ENCODE peak calls at places on chromosomes 16 and 17, in four cellular contexts. One of them, this sample, is unnamed.
A peak's percentile ranks its signal among the peaks of the same experiment; 100 is the strongest.

GRCh38 chr17:6498356-6498755 is 54.1 kb downstream of the PIMREG start:
- DNase-seq in brain microvascular endothelial cell: no peak
- DNase-seq in HL-60: no peak
- DNase-seq in tibial artery: no peak
- DNase-seq in this sample: peak; percentile 45

GRCh38 chr16:86367291-86368072 is 142.8 kb upstream of the FOXF1 start:
- DNase-seq in brain microvascular endothelial cell: no peak
- DNase-seq in HL-60: no peak
- DNase-seq in tibial artery: no peak
- DNase-seq in this sample: no peak

GRCh38 chr16:28905229-28905754 is 19.7 kb downstream of the RABEP2 start:
- DNase-seq in brain microvascular endothelial cell: no peak
- DNase-seq in HL-60: no peak
- DNase-seq in tibial artery: no peak
- DNase-seq in this sample: no peak

GRCh38 chr16:77300232-77300631 is 101.0 kb downstream of the SYCE1L start:
- DNase-seq in brain microvascular endothelial cell: no peak
- DNase-seq in HL-60: no peak
- DNase-seq in tibial artery: no peak
- DNase-seq in this sample: no peak

GRCh38 chr17:66934040-66934439 is 30.5 kb upstream of the CACNG4 start:
- DNase-seq in brain microvascular endothelial cell: no peak
- DNase-seq in HL-60: no peak
- DNase-seq in tibial artery: no peak
- DNase-seq in this sample: no peak

GRCh38 chr16:53282328-53282727 is 151.9 kb upstream of the RBL2 start:
- DNase-seq in brain microvascular endothelial cell: no peak
- DNase-seq in HL-60: no peak
- DNase-seq in tibial artery: no peak
- DNase-seq in this sample: no peak

GRCh38 chr17:48051706-48052486 is 3.7 kb downstream of the NFE2L1 start:
- DNase-seq in brain microvascular endothelial cell: peak; percentile 95
- DNase-seq in HL-60: no peak
- DNase-seq in tibial artery: peak; percentile 81
- DNase-seq in this sample: no peak

GRCh38 chr16:12519986-12520385 is 283.7 kb downstream of the CPPED1 start:
- DNase-seq in brain microvascular endothelial cell: no peak
- DNase-seq in HL-60: no peak
- DNase-seq in tibial artery: no peak
- DNase-seq in this sample: no peak

GRCh38 chr17:37502009-37502936 is 12.6 kb downstream of the DUSP14 start:
- DNase-seq in brain microvascular endothelial cell: no peak
- DNase-seq in HL-60: no peak
- DNase-seq in tibial artery: no peak
- DNase-seq in this sample: no peak

GRCh38 chr17:61384384-61385090 is 15.1 kb upstream of the TBX2 start:
- DNase-seq in brain microvascular endothelial cell: no peak
- DNase-seq in HL-60: no peak
- DNase-seq in tibial artery: no peak
- DNase-seq in this sample: no peak
- TF ChIP-seq CTCF in brain microvascular endothelial cell: no peak
- TF ChIP-seq CTCF in HL-60: no peak
- TF ChIP-seq CTCF in tibial artery: no peak
- TF ChIP-seq CTCF in this sample: no peak

GRCh38 chr16:56558024-56558747 is 6.7 kb upstream of the MT4 start:
- DNase-seq in brain microvascular endothelial cell: peak; percentile 36
- DNase-seq in HL-60: no peak
- DNase-seq in tibial artery: no peak
- DNase-seq in this sample: no peak
- H3K4me3 ChIP-seq in brain microvascular endothelial cell: no peak overlapping the region
- H3K4me3 ChIP-seq in HL-60: no peak overlapping the region
- H3K4me3 ChIP-seq in tibial artery: no peak overlapping the region
- H3K4me3 ChIP-seq in this sample: no peak overlapping the region

GRCh38 chr16:88923450-88923849 is 53.6 kb downstream of the CBFA2T3 start:
- DNase-seq in brain microvascular endothelial cell: no peak
- DNase-seq in HL-60: no peak
- DNase-seq in tibial artery: no peak
- DNase-seq in this sample: no peak

GRCh38 chr16:88922114-88922825 is 54.7 kb downstream of the CBFA2T3 start:
- DNase-seq in brain microvascular endothelial cell: peak; percentile 13
- DNase-seq in HL-60: no peak
- DNase-seq in tibial artery: peak; percentile 76
- DNase-seq in this sample: no peak

GRCh38 chr16:88921603-88921995 is 55.1 kb upstream of the PABPN1L start:
- DNase-seq in brain microvascular endothelial cell: no peak
- DNase-seq in HL-60: no peak
- DNase-seq in tibial artery: no peak
- DNase-seq in this sample: no peak

GRCh38 chr16:88922826-88923410 is 54.1 kb downstream of the CBFA2T3 start:
- DNase-seq in brain microvascular endothelial cell: no peak
- DNase-seq in HL-60: no peak
- DNase-seq in tibial artery: no peak
- DNase-seq in this sample: no peak

GRCh38 chr16:88920618-88921602 is 54.5 kb upstream of the PABPN1L start:
- DNase-seq in brain microvascular endothelial cell: no peak
- DNase-seq in HL-60: no peak
- DNase-seq in tibial artery: peak; percentile 65
- DNase-seq in this sample: no peak
- H3K27ac ChIP-seq in brain microvascular endothelial cell: no peak overlapping the region
- H3K27ac ChIP-seq in HL-60: no peak overlapping the region
- H3K27ac ChIP-seq in tibial artery: no peak overlapping the region
- H3K27ac ChIP-seq in this sample: peak overlapping the region; percentile 64

DNA sequence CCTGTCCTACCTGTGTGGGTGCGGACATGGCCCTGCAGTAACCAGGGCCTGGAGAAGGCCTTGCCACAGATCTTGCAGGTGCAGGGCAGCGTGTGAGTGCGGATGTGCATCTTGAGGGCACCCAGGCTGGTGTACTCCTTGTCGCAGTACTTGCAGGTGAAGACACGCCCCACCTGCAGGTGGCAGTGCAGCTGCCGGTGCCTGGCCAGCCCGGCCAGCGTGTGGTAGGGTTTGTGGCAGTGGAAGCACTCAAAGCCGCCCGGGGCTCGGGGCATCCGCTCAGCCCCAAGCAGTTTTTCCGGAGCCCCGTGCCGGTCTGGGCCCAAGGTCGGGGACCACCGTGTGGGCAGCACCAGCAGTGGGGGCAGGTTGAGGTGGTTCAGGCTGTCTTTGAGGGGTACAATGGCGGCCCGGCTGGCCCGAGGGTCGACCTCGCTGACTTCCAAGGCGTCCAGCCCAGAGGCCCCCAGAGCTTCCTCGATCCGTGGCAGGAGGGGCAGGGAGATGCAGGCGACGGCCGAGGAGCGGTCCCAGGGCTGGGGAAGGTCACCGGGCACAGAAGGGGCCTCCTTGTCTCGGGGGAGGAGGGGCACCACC is 5.1 kb downstream of the SNAI3 start:
- DNase-seq in brain microvascular endothelial cell: no peak
- DNase-seq in HL-60: no peak
- DNase-seq in tibial artery: no peak
- DNase-seq in this sample: no peak
- TF ChIP-seq CTCF in brain microvascular endothelial cell: peak; percentile 51
- TF ChIP-seq CTCF in HL-60: no peak
- TF ChIP-seq CTCF in tibial artery: no peak
- TF ChIP-seq CTCF in this sample: no peak

This sample was measured in coronary artery.